ENCODE peak calls at places on chromosomes 4 and X, in eight cellular contexts. R, L, F, B, Z, C, P and V are unnamed samples.

GRCh38 chr4:84085986-84086385 is 413.1 kb downstream of the NKX6-1 start:
- DNase-seq in R (no peak), L (no peak), F (no peak), B (no peak), Z (no peak), C (no peak), P (no peak), V (no peak)

GRCh38 chrX:50333308-50333707 is 128.7 kb downstream of the CCNB3 start:
- DNase-seq in R (no peak), L (no peak), F (peak; percentile 46), B (no peak), Z (no peak), C (no peak), P (no peak), V (no peak)

GRCh38 chr4:128512767-128513322 is 225.2 kb upstream of the PGRMC2 start:
- DNase-seq in R (no peak), L (peak; percentile 26), F (no peak), B (peak; percentile 32), Z (no peak), C (no peak), P (no peak), V (no peak)

GRCh38 chr4:101020956-101021355 is 326.4 kb downstream of the PPP3CA start:
- DNase-seq in R (peak; percentile 34), L (peak; percentile 81), F (no peak), B (peak; percentile 79), Z (no peak), C (no peak), P (no peak), V (no peak)

GRCh38 chr4:6480532-6481088 is 8.2 kb upstream of the PPP2R2C start:
- DNase-seq in R (no peak), L (no peak), F (no peak), B (no peak), Z (no peak), C (no peak), P (no peak), V (no peak)

GRCh38 chr4:15682340-15682725 is 706 bp downstream of the FAM200B start:
- DNase-seq in R (no peak), L (no peak), F (no peak), B (peak; percentile 33), Z (no peak), C (no peak), P (no peak), V (no peak)

GRCh38 chrX:18410038-18410437 is 15.4 kb upstream of the CDKL5 start:
- DNase-seq in R (no peak), L (peak; percentile 41), F (no peak), B (peak; percentile 28), Z (no peak), C (no peak), P (no peak), V (peak; percentile 28)

GRCh38 chr4:65670331-65671031 is at the start of gene EPHA5:
- DNase-seq in R (no peak), L (peak; percentile 98), F (peak; percentile 57), B (peak; percentile 83), Z (peak; percentile 51), C (peak; percentile 58), P (peak; percentile 55), V (peak; percentile 47)

GRCh38 chr4:81030617-81031388 is at the start of gene BMP3:
- DNase-seq in R (no peak), L (peak; percentile 35), F (peak; percentile 75), B (peak; percentile 14), Z (peak; percentile 81), C (peak; percentile 15), P (no peak), V (no peak)

GRCh38 chr4:10688022-10688421 is 3.5 kb upstream of the CLNK start:
- DNase-seq in R (no peak), L (no peak), F (no peak), B (no peak), Z (no peak), C (no peak), P (no peak), V (no peak)
- H3K4me1 ChIP-seq in R (no peaks in the 10 kb centered on the region), L (no peaks in the 10 kb centered on the region), F (no peaks in the 10 kb centered on the region), B (no peaks in the 10 kb centered on the region), Z (peaks cover 4% of the 10 kb centered on the region), C (no peaks in the 10 kb centered on the region), P (peaks cover 1% of the 10 kb centered on the region), V (no peaks in the 10 kb centered on the region)

GRCh38 chr4:151012836-151013235 is 2.2 kb downstream of the LRBA start:
- DNase-seq in R (no peak), L (no peak), F (no peak), B (no peak), Z (no peak), C (no peak), P (no peak), V (peak; percentile 41)
- H3K4me3 ChIP-seq in R (peak overlapping the region; percentile 47), L (no peak overlapping the region), F (peak overlapping the region; percentile 99), B (no peak overlapping the region), Z (peak overlapping the region; percentile 97), C (no peak overlapping the region), P (no peak overlapping the region), V (peak overlapping the region; percentile 6)

GRCh38 chr4:40307627-40308497 is 27.3 kb upstream of the CHRNA9 start:
- DNase-seq in R (peak; percentile 63), L (no peak), F (no peak), B (no peak), Z (no peak), C (peak; percentile 20), P (peak; percentile 67), V (peak; percentile 54)

GRCh38 chr4:40303751-40304150 is 31.4 kb upstream of the CHRNA9 start:
- DNase-seq in R (no peak), L (no peak), F (no peak), B (no peak), Z (no peak), C (no peak), P (no peak), V (no peak)

GRCh38 chr4:40306203-40306602 is 28.9 kb upstream of the CHRNA9 start:
- DNase-seq in R (no peak), L (no peak), F (no peak), B (no peak), Z (no peak), C (no peak), P (no peak), V (no peak)

GRCh38 chr4:40306991-40307390 is 28.1 kb upstream of the CHRNA9 start:
- DNase-seq in R (no peak), L (no peak), F (no peak), B (no peak), Z (no peak), C (no peak), P (no peak), V (no peak)

DNA sequence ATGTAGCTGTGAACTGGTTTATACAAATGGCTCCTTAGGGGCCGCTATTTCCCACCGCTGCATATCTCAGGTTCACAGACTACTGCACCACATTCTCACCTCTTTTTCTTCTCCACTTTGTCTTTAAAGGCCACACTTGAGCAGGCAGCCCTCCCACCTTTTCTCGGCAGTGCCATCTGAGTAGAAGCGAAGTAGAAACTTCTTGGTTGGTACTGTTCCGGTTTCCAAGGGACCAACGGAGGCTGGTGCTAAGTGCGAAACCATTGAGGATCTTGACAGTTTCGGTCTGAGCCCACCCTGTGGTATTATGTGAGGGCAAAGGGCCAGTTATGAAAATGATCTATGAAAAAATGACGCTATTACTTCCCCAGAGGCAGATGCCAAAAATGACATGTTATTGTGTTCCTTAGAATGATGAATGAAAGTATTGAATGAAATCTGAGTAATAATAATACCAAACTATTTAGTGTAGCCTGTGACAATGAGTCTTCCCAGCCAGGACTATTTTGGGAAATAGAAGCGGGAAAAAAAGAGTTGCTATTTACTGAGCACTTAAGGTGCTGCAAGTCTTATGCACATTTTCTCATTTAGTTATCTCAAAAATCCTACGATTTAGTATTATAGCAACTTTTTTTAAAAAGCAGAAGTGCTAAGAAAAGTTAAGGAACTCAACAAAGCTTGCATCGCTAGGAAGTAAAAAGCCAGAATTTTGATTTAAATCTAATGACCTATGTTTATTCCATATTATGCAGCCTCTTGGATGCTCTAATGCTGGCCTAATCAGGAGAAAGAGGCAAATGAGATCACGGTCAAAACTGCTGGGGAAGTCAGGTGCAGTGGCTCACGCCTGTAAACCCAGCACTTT is 29.6 kb upstream of the CHRNA9 start:
- DNase-seq in R (peak; percentile 51), L (no peak), F (no peak), B (no peak), Z (no peak), C (no peak), P (no peak), V (no peak)
- H3K4me1 ChIP-seq in R (peaks cover 93% of the 10 kb centered on the region), L (no peaks in the 10 kb centered on the region), F (peaks cover 26% of the 10 kb centered on the region), B (no peaks in the 10 kb centered on the region), Z (peaks cover 17% of the 10 kb centered on the region), C (no peaks in the 10 kb centered on the region), P (no peaks in the 10 kb centered on the region), V (no peaks in the 10 kb centered on the region)

GRCh38 chrX:12979011-12979629 is 4.2 kb downstream of the TMSB4X start:
- DNase-seq in R (no peak), L (no peak), F (no peak), B (no peak), Z (no peak), C (no peak), P (no peak), V (no peak)

GRCh38 chrX:12979630-12980015 is 4.7 kb downstream of the TMSB4X start:
- DNase-seq in R (no peak), L (peak; percentile 10), F (no peak), B (peak; percentile 44), Z (no peak), C (no peak), P (no peak), V (no peak)

GRCh38 chrX:12977761-12978204 is 2.9 kb downstream of the TMSB4X start:
- DNase-seq in R (no peak), L (no peak), F (no peak), B (no peak), Z (no peak), C (no peak), P (no peak), V (no peak)

GRCh38 chrX:12975999-12976558 is 1.2 kb downstream of the TMSB4X start:
- DNase-seq in R (peak; percentile 30), L (peak; percentile 54), F (peak; percentile 77), B (peak; percentile 46), Z (peak; percentile 58), C (peak; percentile 22), P (peak; percentile 65), V (peak; percentile 26)

GRCh38 chrX:12978205-12979010 is 3.5 kb downstream of the TMSB4X start:
- DNase-seq in R (peak; percentile 82), L (peak; percentile 84), F (peak; percentile 71), B (peak; percentile 83), Z (peak; percentile 63), C (peak; percentile 24), P (peak; percentile 72), V (peak; percentile 64)
- H3K4me3 ChIP-seq in R (peak overlapping the region; percentile 77), L (peak overlapping the region; percentile 84), F (peak overlapping the region; percentile 76), B (no peak overlapping the region), Z (no peak overlapping the region), C (peak overlapping the region; percentile 76), P (peak overlapping the region; percentile 41), V (no peak overlapping the region)

DNA sequence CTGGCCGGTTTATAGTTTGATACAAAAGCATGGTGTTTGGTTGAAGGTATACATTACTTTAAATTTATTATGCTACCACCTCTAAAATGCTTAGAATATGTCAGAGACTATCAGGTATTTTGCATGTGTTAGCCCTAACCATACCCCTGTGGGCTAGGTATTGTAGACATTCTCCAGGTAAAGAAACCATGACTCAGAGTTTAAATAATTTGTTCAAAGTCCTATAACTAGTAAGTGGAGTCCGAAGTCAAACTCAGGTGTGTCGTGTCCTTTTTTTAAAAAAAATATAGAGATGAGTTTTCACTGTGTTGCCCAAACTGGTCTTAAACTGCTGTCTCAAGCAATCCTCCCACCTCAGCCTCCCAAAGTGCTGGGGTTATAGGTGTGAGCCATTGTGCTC is 12.4 kb downstream of the LAP3 start:
- DNase-seq in R (no peak), L (no peak), F (no peak), B (no peak), Z (no peak), C (no peak), P (no peak), V (no peak)
- H3K4me1 ChIP-seq in R (no peaks in the 10 kb centered on the region), L (no peaks in the 10 kb centered on the region), F (no peaks in the 10 kb centered on the region), B (no peaks in the 10 kb centered on the region), Z (no peaks in the 10 kb centered on the region), C (no peaks in the 10 kb centered on the region), P (no peaks in the 10 kb centered on the region), V (no peaks in the 10 kb centered on the region)

GRCh38 chr4:112889619-112890294 is 159.7 kb upstream of the ANK2 start:
- DNase-seq in R (no peak), L (peak; percentile 23), F (no peak), B (peak; percentile 80), Z (no peak), C (peak; percentile 52), P (no peak), V (no peak)
- H3K4me3 ChIP-seq in R (no peak overlapping the region), L (peak overlapping the region; percentile 20), F (peak overlapping the region; percentile 19), B (no peak overlapping the region), Z (no peak overlapping the region), C (peak overlapping the region; percentile 45), P (peak overlapping the region; percentile 69), V (no peak overlapping the region)